ENCODE peak calls at places on chromosomes 16 and 17, in eight cellular contexts. One of them, this sample, is unnamed.

GRCh38 chr17:30224419-30224960 is 11.0 kb downstream of the SLC6A4 start:
- DNase-seq in upper lobe of right lung: no peak
- DNase-seq in neuronal stem cell: no peak
- DNase-seq in lower lobe of right lung: no peak
- DNase-seq in colonic mucosa: no peak
- DNase-seq in GM12865: no peak
- DNase-seq in HFF-Myc: no peak
- DNase-seq in cardiac muscle cell: no peak
- DNase-seq in this sample: no peak

GRCh38 chr17:80957461-80957941 is 34.1 kb upstream of the CHMP6 start:
- DNase-seq in lower lobe of right lung: peak; percentile 33
- DNase-seq in colonic mucosa: no peak
- DNase-seq in upper lobe of right lung: peak; percentile 52
- DNase-seq in GM12865: no peak
- DNase-seq in HFF-Myc: no peak
- DNase-seq in cardiac muscle cell: no peak
- DNase-seq in neuronal stem cell: no peak
- DNase-seq in this sample: no peak

GRCh38 chr16:1142911-1143310 is 10.0 kb upstream of the CACNA1H start:
- DNase-seq in cardiac muscle cell: no peak
- DNase-seq in upper lobe of right lung: no peak
- DNase-seq in HFF-Myc: no peak
- DNase-seq in lower lobe of right lung: no peak
- DNase-seq in GM12865: no peak
- DNase-seq in colonic mucosa: no peak
- DNase-seq in neuronal stem cell: no peak
- DNase-seq in this sample: no peak

GRCh38 chr17:65009848-65010247 is 46.7 kb downstream of the GNA13 start:
- DNase-seq in GM12865: no peak
- DNase-seq in lower lobe of right lung: no peak
- DNase-seq in neuronal stem cell: no peak
- DNase-seq in cardiac muscle cell: no peak
- DNase-seq in HFF-Myc: no peak
- DNase-seq in upper lobe of right lung: no peak
- DNase-seq in colonic mucosa: no peak
- DNase-seq in this sample: no peak

GRCh38 chr17:48907713-48908046 is 527 bp upstream of the UBE2Z start:
- DNase-seq in GM12865: no peak
- DNase-seq in colonic mucosa: no peak
- DNase-seq in HFF-Myc: no peak
- DNase-seq in neuronal stem cell: no peak
- DNase-seq in cardiac muscle cell: no peak
- DNase-seq in upper lobe of right lung: no peak
- DNase-seq in lower lobe of right lung: no peak
- DNase-seq in this sample: peak; percentile 24

GRCh38 chr16:71895679-71896385 is 501 bp downstream of the IST1 start:
- DNase-seq in upper lobe of right lung: peak; percentile 83
- DNase-seq in HFF-Myc: no peak
- DNase-seq in GM12865: peak; percentile 57
- DNase-seq in neuronal stem cell: peak; percentile 6
- DNase-seq in lower lobe of right lung: peak; percentile 67
- DNase-seq in cardiac muscle cell: peak; percentile 39
- DNase-seq in colonic mucosa: peak; percentile 48
- DNase-seq in this sample: no peak

GRCh38 chr16:21634216-21634615 is 18.2 kb downstream of the IGSF6 start:
- DNase-seq in cardiac muscle cell: no peak
- DNase-seq in HFF-Myc: no peak
- DNase-seq in GM12865: no peak
- DNase-seq in neuronal stem cell: no peak
- DNase-seq in lower lobe of right lung: no peak
- DNase-seq in colonic mucosa: no peak
- DNase-seq in upper lobe of right lung: no peak
- DNase-seq in this sample: no peak

GRCh38 chr16:77375396-77375795 is 59.4 kb downstream of the ADAMTS18 start:
- DNase-seq in neuronal stem cell: no peak
- DNase-seq in colonic mucosa: no peak
- DNase-seq in cardiac muscle cell: no peak
- DNase-seq in HFF-Myc: no peak
- DNase-seq in upper lobe of right lung: no peak
- DNase-seq in lower lobe of right lung: no peak
- DNase-seq in GM12865: no peak
- DNase-seq in this sample: no peak

GRCh38 chr17:82939213-82940030 is 99.6 kb upstream of the ZNF750 start:
- DNase-seq in colonic mucosa: no peak
- DNase-seq in lower lobe of right lung: peak; percentile 62
- DNase-seq in cardiac muscle cell: no peak
- DNase-seq in upper lobe of right lung: peak; percentile 71
- DNase-seq in HFF-Myc: no peak
- DNase-seq in GM12865: no peak
- DNase-seq in neuronal stem cell: no peak
- DNase-seq in this sample: no peak

GRCh38 chr17:6239237-6239798 is 169.1 kb downstream of the WSCD1 start:
- DNase-seq in cardiac muscle cell: no peak
- DNase-seq in colonic mucosa: no peak
- DNase-seq in HFF-Myc: no peak
- DNase-seq in GM12865: no peak
- DNase-seq in neuronal stem cell: no peak
- DNase-seq in upper lobe of right lung: no peak
- DNase-seq in lower lobe of right lung: no peak
- DNase-seq in this sample: no peak

GRCh38 chr17:66517336-66518009 is 215.1 kb downstream of the PRKCA start:
- DNase-seq in HFF-Myc: no peak
- DNase-seq in cardiac muscle cell: no peak
- DNase-seq in colonic mucosa: no peak
- DNase-seq in neuronal stem cell: no peak
- DNase-seq in upper lobe of right lung: no peak
- DNase-seq in GM12865: no peak
- DNase-seq in lower lobe of right lung: no peak
- DNase-seq in this sample: no peak

GRCh38 chr17:66518108-66518507 is 215.7 kb downstream of the PRKCA start:
- DNase-seq in colonic mucosa: no peak
- DNase-seq in neuronal stem cell: no peak
- DNase-seq in cardiac muscle cell: no peak
- DNase-seq in upper lobe of right lung: no peak
- DNase-seq in lower lobe of right lung: no peak
- DNase-seq in GM12865: no peak
- DNase-seq in HFF-Myc: no peak
- DNase-seq in this sample: no peak

GRCh38 chr17:66522591-66523272 is 220.3 kb downstream of the PRKCA start:
- DNase-seq in HFF-Myc: no peak
- DNase-seq in colonic mucosa: no peak
- DNase-seq in lower lobe of right lung: no peak
- DNase-seq in upper lobe of right lung: no peak
- DNase-seq in neuronal stem cell: no peak
- DNase-seq in GM12865: no peak
- DNase-seq in cardiac muscle cell: no peak
- DNase-seq in this sample: no peak

GRCh38 chr17:66520986-66521385 is 218.6 kb downstream of the PRKCA start:
- DNase-seq in HFF-Myc: no peak
- DNase-seq in colonic mucosa: no peak
- DNase-seq in upper lobe of right lung: no peak
- DNase-seq in neuronal stem cell: no peak
- DNase-seq in lower lobe of right lung: no peak
- DNase-seq in GM12865: no peak
- DNase-seq in cardiac muscle cell: no peak
- DNase-seq in this sample: no peak

GRCh38 chr17:66518677-66519076 is 216.3 kb downstream of the PRKCA start:
- DNase-seq in neuronal stem cell: no peak
- DNase-seq in lower lobe of right lung: no peak
- DNase-seq in colonic mucosa: no peak
- DNase-seq in cardiac muscle cell: no peak
- DNase-seq in HFF-Myc: no peak
- DNase-seq in upper lobe of right lung: no peak
- DNase-seq in GM12865: no peak
- DNase-seq in this sample: no peak
- H3K4me3 ChIP-seq in neuronal stem cell: no peak overlapping the region
- H3K4me3 ChIP-seq in lower lobe of right lung: no peak overlapping the region
- H3K4me3 ChIP-seq in colonic mucosa: no peak overlapping the region
- H3K4me3 ChIP-seq in cardiac muscle cell: no peak overlapping the region
- H3K4me3 ChIP-seq in HFF-Myc: no peak overlapping the region
- H3K4me3 ChIP-seq in upper lobe of right lung: no peak overlapping the region
- H3K4me3 ChIP-seq in GM12865: no peak overlapping the region
- H3K4me3 ChIP-seq in this sample: no peak overlapping the region

DNA sequence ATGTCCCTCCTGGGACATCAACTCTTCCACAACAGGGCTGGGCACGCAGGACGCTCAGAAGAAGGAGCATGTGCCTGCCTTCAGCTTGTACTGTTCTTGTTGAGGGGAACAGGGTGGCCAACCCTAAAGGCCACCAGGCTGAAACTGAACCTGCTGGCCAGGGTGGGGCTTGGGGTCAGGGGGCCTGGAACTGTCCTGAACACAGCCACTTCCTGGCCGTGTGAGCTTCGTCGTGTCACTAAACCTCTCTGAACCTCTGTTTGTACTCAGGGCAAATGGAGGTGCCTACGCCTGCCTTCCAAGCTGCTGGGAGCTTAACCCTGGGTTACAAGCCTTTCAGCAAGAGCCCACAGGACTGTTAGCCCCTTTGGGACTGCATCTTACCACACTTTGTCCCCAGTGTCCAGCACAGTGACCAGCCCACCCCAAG is 6.7 kb downstream of the ARHGAP27 start:
- DNase-seq in upper lobe of right lung: no peak
- DNase-seq in GM12865: no peak
- DNase-seq in neuronal stem cell: no peak
- DNase-seq in cardiac muscle cell: no peak
- DNase-seq in HFF-Myc: no peak
- DNase-seq in colonic mucosa: no peak
- DNase-seq in lower lobe of right lung: no peak
- DNase-seq in this sample: no peak
- H3K4me3 ChIP-seq in upper lobe of right lung: no peak overlapping the region
- H3K4me3 ChIP-seq in GM12865: no peak overlapping the region
- H3K4me3 ChIP-seq in neuronal stem cell: no peak overlapping the region
- H3K4me3 ChIP-seq in cardiac muscle cell: no peak overlapping the region
- H3K4me3 ChIP-seq in HFF-Myc: no peak overlapping the region
- H3K4me3 ChIP-seq in colonic mucosa: no peak overlapping the region
- H3K4me3 ChIP-seq in lower lobe of right lung: no peak overlapping the region
- H3K4me3 ChIP-seq in this sample: no peak overlapping the region

DNA sequence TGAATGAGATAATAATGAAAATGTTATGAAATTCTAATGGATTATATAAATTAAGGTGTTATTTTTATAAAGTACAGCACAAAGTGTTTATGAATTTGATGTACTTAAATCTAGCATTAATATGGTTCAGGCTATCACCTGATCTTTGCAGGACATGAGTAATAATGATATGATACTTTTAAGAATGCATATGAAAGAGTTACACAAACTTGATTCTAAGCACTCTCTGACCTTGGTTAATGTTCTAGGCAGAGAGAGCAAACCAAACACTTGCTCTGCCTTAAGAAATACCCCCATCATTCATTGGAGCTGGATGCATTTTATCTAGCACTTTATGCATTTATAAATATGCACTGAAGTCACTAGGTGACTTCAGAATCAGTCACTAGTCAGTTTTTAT is 942.2 kb upstream of the CDH8 start:
- DNase-seq in cardiac muscle cell: no peak
- DNase-seq in GM12865: no peak
- DNase-seq in HFF-Myc: no peak
- DNase-seq in lower lobe of right lung: no peak
- DNase-seq in neuronal stem cell: no peak
- DNase-seq in upper lobe of right lung: no peak
- DNase-seq in colonic mucosa: no peak
- DNase-seq in this sample: no peak
- H3K4me3 ChIP-seq in cardiac muscle cell: no peak overlapping the region
- H3K4me3 ChIP-seq in GM12865: no peak overlapping the region
- H3K4me3 ChIP-seq in HFF-Myc: no peak overlapping the region
- H3K4me3 ChIP-seq in lower lobe of right lung: no peak overlapping the region
- H3K4me3 ChIP-seq in neuronal stem cell: no peak overlapping the region
- H3K4me3 ChIP-seq in upper lobe of right lung: no peak overlapping the region
- H3K4me3 ChIP-seq in colonic mucosa: no peak overlapping the region
- H3K4me3 ChIP-seq in this sample: no peak overlapping the region

DNA sequence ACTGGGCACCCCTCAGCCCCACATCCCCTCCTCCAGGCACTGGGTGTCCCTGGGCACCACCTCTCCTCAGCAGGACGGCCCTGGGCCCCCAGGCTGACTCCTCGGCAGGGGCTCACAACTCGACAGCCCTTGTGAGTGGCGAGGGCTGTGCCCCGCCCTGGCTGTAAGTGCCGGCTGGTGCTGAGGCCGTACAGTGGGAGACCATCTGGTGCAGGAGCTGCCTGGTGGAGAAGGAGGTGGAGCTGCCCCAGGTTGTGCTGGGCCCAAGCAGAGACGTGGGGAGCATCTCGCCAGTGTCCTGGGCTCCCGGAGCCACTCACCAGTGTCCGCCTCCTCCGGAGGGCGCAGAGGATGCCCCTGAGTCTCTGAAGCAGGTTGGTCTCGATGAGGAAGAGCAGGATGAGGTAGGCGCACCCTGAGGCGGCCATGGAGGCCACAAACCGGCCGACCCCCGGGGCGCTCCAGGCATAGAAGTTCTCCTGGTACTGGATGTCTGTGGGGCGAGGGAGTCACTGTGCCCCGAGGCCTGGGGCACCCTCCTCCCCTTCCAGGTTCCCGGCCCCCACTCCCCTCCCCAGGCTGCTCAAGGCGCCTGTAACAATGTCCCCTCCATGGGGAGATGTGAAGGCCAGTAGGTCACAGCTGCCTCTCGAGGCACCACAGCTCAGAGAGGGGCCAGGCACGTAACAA is 15.1 kb upstream of the RNPS1 start:
- DNase-seq in neuronal stem cell: no peak
- DNase-seq in GM12865: no peak
- DNase-seq in cardiac muscle cell: no peak
- DNase-seq in colonic mucosa: no peak
- DNase-seq in upper lobe of right lung: no peak
- DNase-seq in lower lobe of right lung: no peak
- DNase-seq in HFF-Myc: no peak
- DNase-seq in this sample: no peak
- H3K4me3 ChIP-seq in neuronal stem cell: no peak overlapping the region
- H3K4me3 ChIP-seq in GM12865: no peak overlapping the region
- H3K4me3 ChIP-seq in cardiac muscle cell: no peak overlapping the region
- H3K4me3 ChIP-seq in colonic mucosa: no peak overlapping the region
- H3K4me3 ChIP-seq in upper lobe of right lung: no peak overlapping the region
- H3K4me3 ChIP-seq in lower lobe of right lung: no peak overlapping the region
- H3K4me3 ChIP-seq in HFF-Myc: no peak overlapping the region
- H3K4me3 ChIP-seq in this sample: no peak overlapping the region

DNA sequence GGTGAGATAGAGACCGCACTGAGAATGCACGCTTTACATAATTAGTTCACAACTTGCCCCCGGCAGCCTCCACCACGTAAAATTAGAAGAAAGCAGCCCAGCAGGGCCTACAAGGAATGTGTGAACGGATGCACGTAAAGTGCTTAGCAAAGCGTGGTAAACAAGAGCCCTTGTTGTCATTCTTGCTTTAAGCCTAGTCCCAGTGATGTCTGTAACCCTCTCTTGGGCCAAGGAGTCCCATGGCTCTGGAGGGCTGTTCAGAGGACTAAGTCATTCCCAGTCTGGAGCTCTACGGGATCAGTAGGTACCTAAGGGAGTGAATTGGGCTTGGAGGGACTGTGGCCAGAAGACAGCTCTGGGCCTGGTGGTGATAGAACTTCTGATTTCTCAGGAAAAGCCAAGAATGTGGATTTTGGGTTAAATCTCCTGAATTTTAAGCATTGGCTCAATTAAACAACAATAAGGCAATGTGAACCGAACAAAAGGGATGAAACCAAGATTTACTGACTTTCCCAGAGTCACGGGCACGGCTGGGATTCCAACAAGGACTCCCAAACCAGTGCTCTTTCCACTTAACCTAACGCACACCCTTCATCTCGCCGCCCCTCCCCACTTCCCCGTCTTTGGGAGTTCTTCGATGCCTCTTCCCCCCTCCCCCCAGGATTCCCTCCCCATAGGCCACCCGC is 775 bp upstream of the CHP2 start:
- DNase-seq in GM12865: no peak
- DNase-seq in neuronal stem cell: no peak
- DNase-seq in lower lobe of right lung: no peak
- DNase-seq in colonic mucosa: no peak
- DNase-seq in cardiac muscle cell: no peak
- DNase-seq in HFF-Myc: no peak
- DNase-seq in upper lobe of right lung: no peak
- DNase-seq in this sample: no peak
- H3K4me3 ChIP-seq in GM12865: no peak overlapping the region
- H3K4me3 ChIP-seq in neuronal stem cell: no peak overlapping the region
- H3K4me3 ChIP-seq in lower lobe of right lung: no peak overlapping the region
- H3K4me3 ChIP-seq in colonic mucosa: peak overlapping the region; percentile 57
- H3K4me3 ChIP-seq in cardiac muscle cell: peak overlapping the region; percentile 15
- H3K4me3 ChIP-seq in HFF-Myc: no peak overlapping the region
- H3K4me3 ChIP-seq in upper lobe of right lung: no peak overlapping the region
- H3K4me3 ChIP-seq in this sample: no peak overlapping the region